ENCODE peak calls at places on chromosomes 3 and 15, in nine cellular contexts. E is ascending aorta, N is body of pancreas, J is fibroblast of lung, K is lower lobe of right lung, R is esophagus muscularis mucosa, C is gastrocnemius medialis, L is colonic mucosa, Y is IMR-90. U is an unnamed sample. For H3K9me3 and H3K36me3, the result is how much of the 10 kb centered on the place peaks cover.

GRCh38 chr3:187773233-187773962 is 28.1 kb upstream of the BCL6 start:
- DNase-seq in E (no peak), N (no peak), J (no peak), K (no peak), R (no peak), C (no peak), L (no peak), Y (no peak), U (no peak)

GRCh38 chr3:66489577-66489976 is 11.2 kb downstream of the LRIG1 start:
- DNase-seq in E (no peak), N (no peak), J (no peak), K (no peak), R (no peak), C (no peak), L (no peak), Y (no peak), U (no peak)

GRCh38 chr3:144463916-144464315 is 492.3 kb downstream of the DIPK2A start:
- DNase-seq in E (no peak), N (no peak), J (peak), K (no peak), R (no peak), C (no peak), L (no peak), Y (no peak), U (no peak)

GRCh38 chr3:126187920-126188319 is 7.5 kb upstream of the ALDH1L1 start:
- DNase-seq in E (no peak), N (no peak), J (no peak), K (no peak), R (peak), C (no peak), L (no peak), Y (no peak), U (no peak)

GRCh38 chr3:60013241-60013640 is 963.4 kb upstream of the CFAP20DC start:
- DNase-seq in E (no peak), N (no peak), J (peak), K (no peak), R (no peak), C (no peak), L (no peak), Y (no peak), U (no peak)

GRCh38 chr3:64229903-64230302 is 4.6 kb upstream of the PRICKLE2 start:
- DNase-seq in E (no peak), N (no peak), J (no peak), K (no peak), R (no peak), C (no peak), L (no peak), Y (peak), U (no peak)

GRCh38 chr15:63196846-63197245 is 7.4 kb downstream of the RAB8B start:
- DNase-seq in E (no peak), N (no peak), J (no peak), K (no peak), R (no peak), C (no peak), L (no peak), Y (no peak), U (no peak)

GRCh38 chr3:100105536-100105935 is 8.8 kb downstream of the FILIP1L start:
- DNase-seq in E (no peak), N (no peak), J (no peak), K (no peak), R (no peak), C (no peak), L (no peak), Y (peak), U (no peak)

GRCh38 chr3:41365973-41366372 is 166.7 kb downstream of the CTNNB1 start:
- DNase-seq in E (no peak), N (no peak), J (no peak), K (no peak), R (no peak), C (no peak), L (no peak), Y (no peak), U (no peak)

GRCh38 chr3:129604223-129604941 is 2.1 kb downstream of the PLXND1 start:
- DNase-seq in E (no peak), N (no peak), J (no peak), K (no peak), R (no peak), C (no peak), L (no peak), Y (no peak), U (no peak)
- H3K4me3 ChIP-seq in E (peak), N (no peak), J (peak), K (peak), R (peak), C (peak), L (peak), Y (peak), U (no peak)

DNA sequence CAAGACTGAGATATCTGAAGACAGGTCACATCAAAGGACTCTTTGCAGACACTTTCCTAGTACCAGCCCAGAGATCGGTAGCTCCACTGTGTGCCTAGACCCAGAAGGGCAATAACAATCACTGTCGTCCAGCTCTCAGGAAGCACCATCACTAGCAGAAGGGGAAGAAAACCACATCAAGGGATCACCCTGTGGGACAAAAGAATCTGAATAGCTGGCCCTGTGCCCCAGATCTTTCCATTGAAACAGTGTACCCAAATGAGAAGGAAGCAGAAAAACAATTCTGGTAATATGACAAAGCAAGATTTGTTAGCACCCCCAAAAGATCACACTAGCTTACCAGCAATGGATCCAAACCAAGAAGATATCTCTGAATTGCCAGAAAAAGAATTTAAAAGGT is 404.4 kb upstream of the NECTIN3 start:
- DNase-seq in E (no peak), N (no peak), J (no peak), K (no peak), R (no peak), C (no peak), L (no peak), Y (no peak), U (no peak)
- H3K9me3 ChIP-seq in E (under half), N (under half), J (under half), K (under half), R (under half), C (under half), L (under half), Y (under half), U (under half)

GRCh38 chr3:33141006-33141405 is 27.2 kb downstream of the CRTAP start:
- DNase-seq in E (no peak), N (no peak), J (no peak), K (no peak), R (peak), C (no peak), L (no peak), Y (no peak), U (no peak)
- H3K36me3 ChIP-seq in E (under half), N (under half), J (under half), K (half or more), R (under half), C (under half), L (under half), Y (under half), U (under half)

GRCh38 chr3:30457081-30457480 is 149.3 kb upstream of the TGFBR2 start:
- DNase-seq in E (no peak), N (no peak), J (no peak), K (no peak), R (no peak), C (no peak), L (no peak), Y (no peak), U (no peak)

GRCh38 chr3:30458781-30459180 is 147.6 kb upstream of the TGFBR2 start:
- DNase-seq in E (no peak), N (no peak), J (no peak), K (no peak), R (no peak), C (no peak), L (no peak), Y (no peak), U (peak)

GRCh38 chr3:30455840-30456239 is 150.6 kb upstream of the TGFBR2 start:
- DNase-seq in E (peak), N (no peak), J (peak), K (no peak), R (no peak), C (peak), L (no peak), Y (no peak), U (no peak)

GRCh38 chr3:30456263-30456662 is 150.1 kb upstream of the TGFBR2 start:
- DNase-seq in E (no peak), N (no peak), J (no peak), K (no peak), R (no peak), C (no peak), L (no peak), Y (no peak), U (no peak)

GRCh38 chr3:30458376-30458775 is 148.0 kb upstream of the TGFBR2 start:
- DNase-seq in E (no peak), N (no peak), J (peak), K (no peak), R (no peak), C (no peak), L (no peak), Y (no peak), U (no peak)
- H3K4me3 ChIP-seq in E (no peak), N (no peak), J (no peak), K (no peak), R (no peak), C (no peak), L (no peak), Y (no peak), U (no peak)

GRCh38 chr3:622314-622713 is 425.8 kb downstream of the CHL1 start:
- DNase-seq in E (no peak), N (no peak), J (no peak), K (no peak), R (no peak), C (no peak), L (no peak), Y (no peak), U (no peak)
- H3K9me3 ChIP-seq in E (under half), N (under half), J (under half), K (under half), R (under half), C (under half), L (under half), Y (under half), U (under half)

GRCh38 chr3:169990431-169990830 is 23.8 kb downstream of the SEC62 start:
- DNase-seq in E (no peak), N (no peak), J (no peak), K (no peak), R (no peak), C (no peak), L (no peak), Y (no peak), U (no peak)

GRCh38 chr3:169996063-169996462 is 29.5 kb downstream of the SEC62 start:
- DNase-seq in E (no peak), N (no peak), J (no peak), K (no peak), R (no peak), C (no peak), L (no peak), Y (no peak), U (no peak)

GRCh38 chr3:169998668-169999131 is 32.1 kb downstream of the SEC62 start:
- DNase-seq in E (no peak), N (no peak), J (peak), K (no peak), R (no peak), C (no peak), L (no peak), Y (peak), U (no peak)

GRCh38 chr3:169992156-169992555 is 25.5 kb downstream of the SEC62 start:
- DNase-seq in E (no peak), N (no peak), J (no peak), K (no peak), R (no peak), C (no peak), L (no peak), Y (no peak), U (no peak)

DNA sequence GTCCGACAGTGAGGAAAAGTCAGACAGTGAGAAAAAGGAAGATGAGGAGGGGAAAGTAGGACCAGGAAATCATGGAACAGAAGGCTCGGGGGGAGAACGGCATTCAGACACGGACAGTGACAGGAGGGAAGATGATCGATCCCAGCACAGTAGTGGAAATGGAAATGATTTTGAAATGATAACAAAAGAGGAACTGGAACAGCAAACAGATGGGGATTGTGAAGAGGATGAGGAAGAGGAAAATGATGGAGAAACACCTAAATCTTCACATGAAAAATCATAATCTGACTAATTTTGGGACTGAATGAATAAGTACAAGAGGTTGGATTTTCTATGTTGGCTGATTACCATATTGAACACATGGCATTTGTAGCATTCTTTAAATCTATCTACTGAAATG is 26.2 kb downstream of the SEC62 start:
- DNase-seq in E (no peak), N (no peak), J (no peak), K (no peak), R (no peak), C (no peak), L (no peak), Y (no peak), U (no peak)
- H3K36me3 ChIP-seq in E (half or more), N (under half), J (under half), K (half or more), R (under half), C (half or more), L (under half), Y (under half), U (under half)

DNA sequence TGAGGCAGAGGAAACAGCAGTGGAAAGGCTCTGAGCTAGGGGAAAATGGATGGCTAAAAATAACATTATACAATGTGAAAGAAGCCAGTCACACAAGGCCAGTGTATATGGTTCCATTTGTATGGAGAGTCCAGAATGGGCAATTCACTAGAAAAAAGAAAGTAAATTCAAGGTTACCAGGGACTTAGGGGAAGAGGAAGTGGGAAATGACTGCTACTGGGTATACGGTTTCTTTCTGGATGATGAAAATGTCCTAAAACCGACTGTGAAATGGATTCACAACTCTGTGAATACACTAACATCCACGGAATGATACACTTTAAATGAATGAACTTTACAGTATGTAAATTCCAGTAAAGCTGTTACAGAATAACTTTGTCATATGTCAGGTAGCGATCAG is 25.4 kb upstream of the IQSEC1 start:
- DNase-seq in E (no peak), N (no peak), J (no peak), K (no peak), R (no peak), C (no peak), L (no peak), Y (no peak), U (no peak)
- H3K4me3 ChIP-seq in E (no peak), N (no peak), J (no peak), K (no peak), R (no peak), C (no peak), L (no peak), Y (no peak), U (no peak)

U was measured in small intestine.